ENCODE peak calls at places on chromosomes 12 and 14, in nine cellular contexts. One of them, this sample, is unnamed.

GRCh38 chr12:89156862-89157262 is 195.4 kb downstream of the DUSP6 start:
- DNase-seq in AG04450: no peak
- DNase-seq in suprapubic skin: no peak
- DNase-seq in mucosa of descending colon: no peak
- DNase-seq in uterus: no peak
- DNase-seq in psoas muscle: no peak
- DNase-seq in fibroblast of mammary gland: peak; percentile 86
- DNase-seq in Peyer's patch: no peak
- DNase-seq in A549: no peak
- DNase-seq in this sample: no peak

GRCh38 chr14:41607966-41608663 is 1.4 kb downstream of the LRFN5 start:
- DNase-seq in Peyer's patch: no peak
- DNase-seq in suprapubic skin: peak; percentile 79
- DNase-seq in fibroblast of mammary gland: peak; percentile 26
- DNase-seq in mucosa of descending colon: peak; percentile 39
- DNase-seq in AG04450: no peak
- DNase-seq in psoas muscle: peak; percentile 28
- DNase-seq in uterus: no peak
- DNase-seq in A549: no peak
- DNase-seq in this sample: no peak

GRCh38 chr14:75046899-75047298 is 4.4 kb downstream of the MLH3 start:
- DNase-seq in fibroblast of mammary gland: peak; percentile 51
- DNase-seq in AG04450: no peak
- DNase-seq in psoas muscle: no peak
- DNase-seq in suprapubic skin: no peak
- DNase-seq in mucosa of descending colon: no peak
- DNase-seq in Peyer's patch: no peak
- DNase-seq in uterus: no peak
- DNase-seq in A549: no peak
- DNase-seq in this sample: no peak

GRCh38 chr14:36981832-36982528 is 190.4 kb downstream of the SLC25A21 start:
- DNase-seq in uterus: no peak
- DNase-seq in A549: peak; percentile 26
- DNase-seq in mucosa of descending colon: no peak
- DNase-seq in Peyer's patch: no peak
- DNase-seq in psoas muscle: no peak
- DNase-seq in suprapubic skin: no peak
- DNase-seq in fibroblast of mammary gland: peak; percentile 75
- DNase-seq in AG04450: no peak
- DNase-seq in this sample: peak; percentile 65

GRCh38 chr12:16347391-16348298 is at the start of gene MGST1:
- DNase-seq in AG04450: no peak
- DNase-seq in psoas muscle: peak; percentile 80
- DNase-seq in uterus: peak; percentile 60
- DNase-seq in suprapubic skin: peak; percentile 84
- DNase-seq in mucosa of descending colon: peak; percentile 83
- DNase-seq in A549: peak; percentile 38
- DNase-seq in Peyer's patch: no peak
- DNase-seq in fibroblast of mammary gland: peak; percentile 75
- DNase-seq in this sample: peak; percentile 85

GRCh38 chr14:72701610-72702009 is 192.3 kb downstream of the DPF3 start:
- DNase-seq in mucosa of descending colon: no peak
- DNase-seq in uterus: no peak
- DNase-seq in A549: no peak
- DNase-seq in suprapubic skin: no peak
- DNase-seq in AG04450: no peak
- DNase-seq in psoas muscle: no peak
- DNase-seq in Peyer's patch: no peak
- DNase-seq in fibroblast of mammary gland: peak; percentile 24
- DNase-seq in this sample: no peak

GRCh38 chr14:64220466-64220865 is 73.7 kb downstream of the ESR2 start:
- DNase-seq in A549: no peak
- DNase-seq in uterus: peak; percentile 45
- DNase-seq in psoas muscle: peak; percentile 94
- DNase-seq in suprapubic skin: no peak
- DNase-seq in mucosa of descending colon: no peak
- DNase-seq in Peyer's patch: no peak
- DNase-seq in AG04450: no peak
- DNase-seq in fibroblast of mammary gland: peak; percentile 16
- DNase-seq in this sample: no peak

GRCh38 chr14:69547701-69548348 is 26.8 kb downstream of the CCDC177 start:
- DNase-seq in uterus: no peak
- DNase-seq in Peyer's patch: no peak
- DNase-seq in psoas muscle: no peak
- DNase-seq in A549: no peak
- DNase-seq in suprapubic skin: no peak
- DNase-seq in AG04450: no peak
- DNase-seq in fibroblast of mammary gland: peak; percentile 21
- DNase-seq in mucosa of descending colon: no peak
- DNase-seq in this sample: no peak

GRCh38 chr14:69637503-69638030 is 26.2 kb downstream of the SUSD6 start:
- DNase-seq in mucosa of descending colon: peak; percentile 84
- DNase-seq in Peyer's patch: no peak
- DNase-seq in fibroblast of mammary gland: no peak
- DNase-seq in suprapubic skin: peak; percentile 80
- DNase-seq in AG04450: no peak
- DNase-seq in uterus: no peak
- DNase-seq in A549: no peak
- DNase-seq in psoas muscle: peak; percentile 86
- DNase-seq in this sample: no peak

GRCh38 chr14:75831455-75831854 is 150.3 kb downstream of the TGFB3 start:
- DNase-seq in A549: no peak
- DNase-seq in uterus: peak; percentile 80
- DNase-seq in fibroblast of mammary gland: peak; percentile 95
- DNase-seq in AG04450: no peak
- DNase-seq in mucosa of descending colon: peak; percentile 82
- DNase-seq in Peyer's patch: peak; percentile 31
- DNase-seq in suprapubic skin: peak; percentile 78
- DNase-seq in psoas muscle: peak; percentile 56
- DNase-seq in this sample: peak; percentile 73

GRCh38 chr12:126233625-126234024 is 1168.4 kb downstream of the AACS start:
- DNase-seq in mucosa of descending colon: no peak
- DNase-seq in AG04450: no peak
- DNase-seq in uterus: no peak
- DNase-seq in psoas muscle: no peak
- DNase-seq in suprapubic skin: no peak
- DNase-seq in fibroblast of mammary gland: no peak
- DNase-seq in Peyer's patch: no peak
- DNase-seq in A549: no peak
- DNase-seq in this sample: peak; percentile 36

DNA sequence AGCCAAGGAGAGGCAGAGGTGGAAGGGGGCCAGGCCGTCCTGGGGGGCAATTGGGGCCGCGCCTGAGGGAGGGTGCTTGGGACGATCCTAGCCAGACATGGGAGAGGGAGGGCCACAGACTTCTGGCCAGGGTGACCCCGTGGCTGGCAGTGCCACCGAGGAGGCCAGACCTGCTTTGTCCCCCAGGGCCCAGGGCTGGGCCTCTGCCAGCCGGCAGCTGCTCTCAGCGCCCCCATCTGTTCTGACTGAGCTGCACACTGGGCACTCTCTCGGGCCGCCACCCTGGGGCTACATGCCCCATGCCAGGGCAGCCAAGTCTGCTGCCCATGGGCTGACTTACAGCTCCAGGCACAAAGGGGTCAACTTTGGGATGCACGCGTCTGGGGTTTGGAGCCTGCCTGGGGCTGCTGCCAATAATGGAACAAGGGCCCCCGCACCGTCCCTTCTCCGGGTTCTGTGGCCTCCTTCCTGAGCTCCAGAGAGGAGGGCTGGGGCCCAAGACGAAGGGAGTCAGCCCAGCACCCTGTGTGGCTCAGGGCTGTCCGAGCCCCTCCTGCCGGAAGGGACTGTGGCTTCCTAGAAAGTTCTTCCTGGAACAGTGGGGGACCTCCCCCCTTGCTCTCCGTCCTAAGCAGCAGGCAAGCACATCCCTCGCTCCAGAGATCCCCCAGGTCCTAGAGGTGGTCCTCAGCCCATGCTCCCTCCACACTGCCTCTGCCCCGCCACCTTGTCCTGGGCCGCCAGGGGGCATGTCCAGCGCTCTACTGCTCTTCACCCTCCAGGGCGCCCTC is 1.1 kb downstream of the ADSS1 start:
- DNase-seq in uterus: peak; percentile 44
- DNase-seq in Peyer's patch: no peak
- DNase-seq in fibroblast of mammary gland: peak; percentile 28
- DNase-seq in psoas muscle: peak; percentile 91
- DNase-seq in AG04450: no peak
- DNase-seq in suprapubic skin: no peak
- DNase-seq in A549: peak; percentile 59
- DNase-seq in mucosa of descending colon: no peak
- DNase-seq in this sample: no peak
- TF ChIP-seq CTCF in uterus: peak; percentile 5
- TF ChIP-seq CTCF in Peyer's patch: no peak
- TF ChIP-seq CTCF in fibroblast of mammary gland: peak; percentile 33
- TF ChIP-seq CTCF in psoas muscle: peak; percentile 22
- TF ChIP-seq CTCF in AG04450: peak; percentile 43
- TF ChIP-seq CTCF in suprapubic skin: no peak
- TF ChIP-seq CTCF in A549: peak; percentile 34
- TF ChIP-seq CTCF in mucosa of descending colon: no peak
- TF ChIP-seq CTCF in this sample: peak; percentile 10

GRCh38 chr14:90450667-90451066 is 53.8 kb downstream of the CALM1 start:
- DNase-seq in suprapubic skin: no peak
- DNase-seq in fibroblast of mammary gland: no peak
- DNase-seq in A549: no peak
- DNase-seq in AG04450: no peak
- DNase-seq in uterus: no peak
- DNase-seq in psoas muscle: no peak
- DNase-seq in Peyer's patch: no peak
- DNase-seq in mucosa of descending colon: no peak
- DNase-seq in this sample: no peak

GRCh38 chr14:90446405-90446804 is 49.6 kb downstream of the CALM1 start:
- DNase-seq in A549: no peak
- DNase-seq in mucosa of descending colon: no peak
- DNase-seq in uterus: no peak
- DNase-seq in fibroblast of mammary gland: no peak
- DNase-seq in AG04450: no peak
- DNase-seq in Peyer's patch: no peak
- DNase-seq in suprapubic skin: no peak
- DNase-seq in psoas muscle: no peak
- DNase-seq in this sample: no peak

GRCh38 chr14:90450151-90450550 is 53.3 kb downstream of the CALM1 start:
- DNase-seq in uterus: no peak
- DNase-seq in psoas muscle: no peak
- DNase-seq in A549: no peak
- DNase-seq in AG04450: no peak
- DNase-seq in Peyer's patch: no peak
- DNase-seq in suprapubic skin: no peak
- DNase-seq in fibroblast of mammary gland: no peak
- DNase-seq in mucosa of descending colon: no peak
- DNase-seq in this sample: no peak

GRCh38 chr14:90445011-90445410 is 48.2 kb downstream of the CALM1 start:
- DNase-seq in psoas muscle: no peak
- DNase-seq in uterus: no peak
- DNase-seq in suprapubic skin: no peak
- DNase-seq in A549: no peak
- DNase-seq in mucosa of descending colon: no peak
- DNase-seq in AG04450: no peak
- DNase-seq in fibroblast of mammary gland: no peak
- DNase-seq in Peyer's patch: no peak
- DNase-seq in this sample: no peak

DNA sequence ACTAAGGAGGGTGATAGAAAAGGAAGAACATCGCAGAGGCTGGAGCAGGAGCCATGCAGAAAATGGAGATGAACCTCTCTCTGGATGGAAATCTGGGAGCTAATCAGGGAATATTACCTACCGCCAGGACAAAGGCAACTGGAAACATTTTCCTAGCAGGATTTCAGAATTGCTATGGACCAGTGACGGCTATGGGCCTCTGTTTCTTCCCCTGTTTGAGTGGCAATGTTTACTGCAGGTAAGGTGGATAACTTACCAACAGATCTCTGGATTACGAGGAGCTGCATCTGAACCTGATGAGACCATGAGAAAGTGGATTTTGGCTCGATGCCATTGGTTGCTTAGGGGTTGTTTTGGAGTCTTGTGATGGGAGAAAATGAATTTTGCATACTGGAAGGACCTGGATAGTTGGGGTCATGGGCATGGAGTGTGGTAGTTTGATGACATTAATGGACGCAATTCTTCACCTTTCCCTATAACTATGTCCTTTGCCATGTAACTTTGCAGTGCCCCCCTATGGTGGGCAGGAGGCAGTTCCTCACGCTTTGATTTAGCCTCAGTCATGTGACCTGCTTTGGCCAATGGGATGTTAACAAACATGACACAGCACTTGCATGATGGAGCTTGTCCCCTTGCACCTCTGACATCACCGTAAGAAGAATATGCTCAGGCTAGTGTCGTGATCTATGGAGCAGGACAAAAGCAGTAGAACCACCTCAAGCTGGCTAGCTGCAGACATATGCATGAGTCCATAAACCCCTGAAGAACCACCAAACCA is 51.1 kb downstream of the CALM1 start:
- DNase-seq in mucosa of descending colon: no peak
- DNase-seq in fibroblast of mammary gland: no peak
- DNase-seq in A549: no peak
- DNase-seq in uterus: no peak
- DNase-seq in AG04450: no peak
- DNase-seq in suprapubic skin: no peak
- DNase-seq in Peyer's patch: no peak
- DNase-seq in psoas muscle: no peak
- DNase-seq in this sample: no peak
- TF ChIP-seq CTCF in mucosa of descending colon: no peak
- TF ChIP-seq CTCF in fibroblast of mammary gland: no peak
- TF ChIP-seq CTCF in A549: no peak
- TF ChIP-seq CTCF in uterus: no peak
- TF ChIP-seq CTCF in AG04450: no peak
- TF ChIP-seq CTCF in suprapubic skin: no peak
- TF ChIP-seq CTCF in Peyer's patch: no peak
- TF ChIP-seq CTCF in psoas muscle: no peak
- TF ChIP-seq CTCF in this sample: no peak

DNA sequence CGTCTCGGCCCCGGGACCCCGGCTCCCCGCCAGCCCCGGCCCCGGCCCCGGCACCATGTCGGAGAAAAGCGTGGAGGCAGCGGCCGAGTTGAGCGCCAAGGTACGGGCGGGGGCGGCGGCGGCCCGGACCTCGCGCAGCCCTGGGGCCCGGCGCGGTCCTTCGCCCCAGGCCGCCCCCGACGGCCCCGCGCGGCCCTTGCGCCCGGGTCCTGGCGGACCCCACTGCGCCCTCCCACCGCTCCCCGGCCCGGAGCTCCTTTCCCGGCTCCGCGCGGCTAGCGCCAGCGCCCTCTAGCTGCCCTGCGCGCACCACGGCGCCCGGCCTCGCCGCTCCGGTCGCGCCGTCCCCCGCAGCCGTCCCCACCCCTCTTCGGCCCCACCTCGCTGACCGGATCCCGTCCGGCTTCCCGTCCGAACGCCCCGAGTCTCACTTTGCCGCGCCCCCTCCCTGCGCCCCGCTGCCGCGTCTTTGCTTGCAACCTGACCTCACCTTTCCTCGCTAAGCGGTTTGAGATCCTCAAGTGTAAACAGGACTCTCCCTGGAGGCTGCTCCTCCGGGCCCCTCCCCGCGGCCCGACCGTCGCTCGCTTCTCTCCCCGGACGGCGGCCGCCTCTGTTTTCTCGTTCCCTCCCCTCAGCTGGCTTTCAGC is 613 bp downstream of the PTMS start:
- DNase-seq in suprapubic skin: peak; percentile 89
- DNase-seq in Peyer's patch: peak; percentile 57
- DNase-seq in mucosa of descending colon: peak; percentile 85
- DNase-seq in psoas muscle: peak; percentile 89
- DNase-seq in uterus: peak; percentile 84
- DNase-seq in A549: peak; percentile 68
- DNase-seq in fibroblast of mammary gland: peak; percentile 60
- DNase-seq in AG04450: no peak
- DNase-seq in this sample: peak; percentile 75
- TF ChIP-seq CTCF in suprapubic skin: peak; percentile 45
- TF ChIP-seq CTCF in Peyer's patch: peak; percentile 29
- TF ChIP-seq CTCF in mucosa of descending colon: peak; percentile 83
- TF ChIP-seq CTCF in psoas muscle: peak; percentile 73
- TF ChIP-seq CTCF in uterus: peak; percentile 85
- TF ChIP-seq CTCF in A549: peak; percentile 80
- TF ChIP-seq CTCF in fibroblast of mammary gland: no peak
- TF ChIP-seq CTCF in AG04450: peak; percentile 47
- TF ChIP-seq CTCF in this sample: peak; percentile 70

GRCh38 chr12:65878540-65878939 is 54.3 kb downstream of the HMGA2 start:
- DNase-seq in Peyer's patch: no peak
- DNase-seq in AG04450: no peak
- DNase-seq in suprapubic skin: no peak
- DNase-seq in mucosa of descending colon: no peak
- DNase-seq in A549: no peak
- DNase-seq in uterus: no peak
- DNase-seq in psoas muscle: no peak
- DNase-seq in fibroblast of mammary gland: no peak
- DNase-seq in this sample: peak; percentile 38
- TF ChIP-seq CTCF in Peyer's patch: no peak
- TF ChIP-seq CTCF in AG04450: peak; percentile 35
- TF ChIP-seq CTCF in suprapubic skin: no peak
- TF ChIP-seq CTCF in mucosa of descending colon: no peak
- TF ChIP-seq CTCF in A549: peak; percentile 28
- TF ChIP-seq CTCF in uterus: no peak
- TF ChIP-seq CTCF in psoas muscle: no peak
- TF ChIP-seq CTCF in fibroblast of mammary gland: no peak
- TF ChIP-seq CTCF in this sample: peak; percentile 17

This sample was measured in MCF 10A.